ENCODE peak calls at places on chromosomes 16 and 17, in eight cellular contexts. One of them, this sample, is unnamed.

GRCh38 chr16:31699601-31700000 is 171.9 kb downstream of the AHSP start:
- DNase-seq in neural progenitor cell: no peak
- DNase-seq in neuronal stem cell: no peak
- DNase-seq in H9: no peak
- DNase-seq in astrocyte: no peak
- DNase-seq in K562: no peak
- DNase-seq in endothelial cell of umbilical vein: no peak
- DNase-seq in H1: no peak
- DNase-seq in this sample: no peak

GRCh38 chr16:24966031-24966430 is 49.1 kb downstream of the ARHGAP17 start:
- DNase-seq in neural progenitor cell: no peak
- DNase-seq in neuronal stem cell: no peak
- DNase-seq in H9: peak
- DNase-seq in astrocyte: no peak
- DNase-seq in K562: no peak
- DNase-seq in endothelial cell of umbilical vein: no peak
- DNase-seq in H1: no peak
- DNase-seq in this sample: no peak

GRCh38 chr17:2542456-2542855 is 30.8 kb upstream of the METTL16 start:
- DNase-seq in neural progenitor cell: no peak
- DNase-seq in neuronal stem cell: no peak
- DNase-seq in H9: no peak
- DNase-seq in astrocyte: no peak
- DNase-seq in K562: peak
- DNase-seq in endothelial cell of umbilical vein: no peak
- DNase-seq in H1: no peak
- DNase-seq in this sample: no peak

GRCh38 chr17:18105027-18105426 is 3.5 kb upstream of the MYO15A start:
- DNase-seq in neural progenitor cell: no peak
- DNase-seq in neuronal stem cell: no peak
- DNase-seq in H9: no peak
- DNase-seq in astrocyte: no peak
- DNase-seq in K562: no peak
- DNase-seq in endothelial cell of umbilical vein: no peak
- DNase-seq in H1: no peak
- DNase-seq in this sample: no peak

GRCh38 chr16:4979736-4980660 is 21.9 kb downstream of the SEC14L5 start:
- DNase-seq in neural progenitor cell: no peak
- DNase-seq in neuronal stem cell: no peak
- DNase-seq in H9: no peak
- DNase-seq in astrocyte: no peak
- DNase-seq in K562: peak
- DNase-seq in endothelial cell of umbilical vein: no peak
- DNase-seq in H1: no peak
- DNase-seq in this sample: no peak

GRCh38 chr17:7831233-7831632 is 2.8 kb upstream of the KDM6B start:
- DNase-seq in neural progenitor cell: no peak
- DNase-seq in neuronal stem cell: no peak
- DNase-seq in H9: no peak
- DNase-seq in astrocyte: no peak
- DNase-seq in K562: no peak
- DNase-seq in endothelial cell of umbilical vein: no peak
- DNase-seq in H1: no peak
- DNase-seq in this sample: no peak

GRCh38 chr17:33291248-33292183 is 1.6 kb downstream of the ASIC2 start:
- DNase-seq in neural progenitor cell: peak
- DNase-seq in neuronal stem cell: peak
- DNase-seq in H9: peak
- DNase-seq in astrocyte: peak
- DNase-seq in K562: peak
- DNase-seq in endothelial cell of umbilical vein: peak
- DNase-seq in H1: peak
- DNase-seq in this sample: peak

GRCh38 chr16:17368951-17369350 is 101.8 kb downstream of the XYLT1 start:
- DNase-seq in neural progenitor cell: no peak
- DNase-seq in neuronal stem cell: no peak
- DNase-seq in H9: no peak
- DNase-seq in astrocyte: no peak
- DNase-seq in K562: no peak
- DNase-seq in endothelial cell of umbilical vein: no peak
- DNase-seq in H1: no peak
- DNase-seq in this sample: no peak

GRCh38 chr16:2429771-2430663 is 770 bp downstream of the CCNF start:
- DNase-seq in neural progenitor cell: peak
- DNase-seq in neuronal stem cell: no peak
- DNase-seq in H9: no peak
- DNase-seq in astrocyte: no peak
- DNase-seq in K562: no peak
- DNase-seq in endothelial cell of umbilical vein: peak
- DNase-seq in H1: no peak
- DNase-seq in this sample: peak

GRCh38 chr16:2429037-2429770 is at the start of gene CCNF:
- DNase-seq in neural progenitor cell: peak
- DNase-seq in neuronal stem cell: peak
- DNase-seq in H9: peak
- DNase-seq in astrocyte: peak
- DNase-seq in K562: peak
- DNase-seq in endothelial cell of umbilical vein: peak
- DNase-seq in H1: peak
- DNase-seq in this sample: peak

GRCh38 chr16:2428051-2428786 is 1.0 kb upstream of the CCNF start:
- DNase-seq in neural progenitor cell: peak
- DNase-seq in neuronal stem cell: no peak
- DNase-seq in H9: peak
- DNase-seq in astrocyte: no peak
- DNase-seq in K562: peak
- DNase-seq in endothelial cell of umbilical vein: no peak
- DNase-seq in H1: peak
- DNase-seq in this sample: peak

GRCh38 chr16:2427526-2427925 is 1.7 kb upstream of the CCNF start:
- DNase-seq in neural progenitor cell: no peak
- DNase-seq in neuronal stem cell: no peak
- DNase-seq in H9: no peak
- DNase-seq in astrocyte: no peak
- DNase-seq in K562: no peak
- DNase-seq in endothelial cell of umbilical vein: no peak
- DNase-seq in H1: no peak
- DNase-seq in this sample: no peak

GRCh38 chr16:2428787-2429036 is 535 bp upstream of the CCNF start:
- DNase-seq in neural progenitor cell: no peak
- DNase-seq in neuronal stem cell: no peak
- DNase-seq in H9: no peak
- DNase-seq in astrocyte: no peak
- DNase-seq in K562: no peak
- DNase-seq in endothelial cell of umbilical vein: no peak
- DNase-seq in H1: no peak
- DNase-seq in this sample: no peak
- H2AFZ ChIP-seq in neural progenitor cell: peak
- H2AFZ ChIP-seq in neuronal stem cell: peak
- H2AFZ ChIP-seq in H9: no peak
- H2AFZ ChIP-seq in astrocyte: peak
- H2AFZ ChIP-seq in K562: peak
- H2AFZ ChIP-seq in endothelial cell of umbilical vein: peak
- H2AFZ ChIP-seq in H1: peak
- H2AFZ ChIP-seq in this sample: peak

GRCh38 chr17:83078378-83079339 is 750 bp upstream of the METRNL start:
- DNase-seq in neural progenitor cell: peak
- DNase-seq in neuronal stem cell: peak
- DNase-seq in H9: no peak
- DNase-seq in astrocyte: no peak
- DNase-seq in K562: peak
- DNase-seq in endothelial cell of umbilical vein: no peak
- DNase-seq in H1: no peak
- DNase-seq in this sample: no peak
- H2AFZ ChIP-seq in neural progenitor cell: peak
- H2AFZ ChIP-seq in neuronal stem cell: peak
- H2AFZ ChIP-seq in H9: no peak
- H2AFZ ChIP-seq in astrocyte: peak
- H2AFZ ChIP-seq in K562: peak
- H2AFZ ChIP-seq in endothelial cell of umbilical vein: peak
- H2AFZ ChIP-seq in H1: no peak
- H2AFZ ChIP-seq in this sample: no peak

GRCh38 chr16:67661101-67661661 is 421 bp downstream of the PARD6A start:
- DNase-seq in neural progenitor cell: peak
- DNase-seq in neuronal stem cell: peak
- DNase-seq in H9: peak
- DNase-seq in astrocyte: peak
- DNase-seq in K562: no peak
- DNase-seq in endothelial cell of umbilical vein: peak
- DNase-seq in H1: peak
- DNase-seq in this sample: peak
- H2AFZ ChIP-seq in neural progenitor cell: peak
- H2AFZ ChIP-seq in neuronal stem cell: peak
- H2AFZ ChIP-seq in H9: no peak
- H2AFZ ChIP-seq in astrocyte: peak
- H2AFZ ChIP-seq in K562: peak
- H2AFZ ChIP-seq in endothelial cell of umbilical vein: peak
- H2AFZ ChIP-seq in H1: peak
- H2AFZ ChIP-seq in this sample: peak

DNA sequence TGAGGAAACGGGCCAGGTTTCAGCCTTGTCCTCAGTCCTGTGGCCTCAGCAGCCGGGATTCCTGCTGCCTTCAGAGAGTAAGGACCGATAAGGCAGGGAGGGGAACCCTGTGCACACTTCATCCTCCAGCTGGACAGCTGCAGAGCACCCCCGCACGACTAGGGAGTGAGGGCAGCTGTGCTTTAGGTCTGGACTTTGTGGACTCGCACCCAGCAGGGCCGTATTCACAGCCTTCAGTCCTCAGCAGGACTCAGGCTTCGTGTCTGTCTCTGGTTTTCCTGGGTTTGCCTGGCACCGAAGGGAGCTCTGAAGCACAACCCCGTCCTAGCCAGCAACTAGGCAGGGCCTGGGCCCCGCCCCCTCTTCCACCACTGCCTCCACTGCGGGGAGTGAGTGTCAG is 45.8 kb upstream of the CACNG5 start:
- DNase-seq in neural progenitor cell: no peak
- DNase-seq in neuronal stem cell: no peak
- DNase-seq in H9: no peak
- DNase-seq in astrocyte: no peak
- DNase-seq in K562: no peak
- DNase-seq in endothelial cell of umbilical vein: no peak
- DNase-seq in H1: no peak
- DNase-seq in this sample: no peak
- H2AFZ ChIP-seq in neural progenitor cell: peak
- H2AFZ ChIP-seq in neuronal stem cell: no peak
- H2AFZ ChIP-seq in H9: no peak
- H2AFZ ChIP-seq in astrocyte: no peak
- H2AFZ ChIP-seq in K562: no peak
- H2AFZ ChIP-seq in endothelial cell of umbilical vein: no peak
- H2AFZ ChIP-seq in H1: no peak
- H2AFZ ChIP-seq in this sample: no peak

GRCh38 chr17:27376637-27377547 is 79.4 kb upstream of the KSR1 start:
- DNase-seq in neural progenitor cell: no peak
- DNase-seq in neuronal stem cell: no peak
- DNase-seq in H9: no peak
- DNase-seq in astrocyte: peak
- DNase-seq in K562: no peak
- DNase-seq in endothelial cell of umbilical vein: peak
- DNase-seq in H1: no peak
- DNase-seq in this sample: no peak
- H2AFZ ChIP-seq in neural progenitor cell: no peak
- H2AFZ ChIP-seq in neuronal stem cell: no peak
- H2AFZ ChIP-seq in H9: no peak
- H2AFZ ChIP-seq in astrocyte: peak
- H2AFZ ChIP-seq in K562: no peak
- H2AFZ ChIP-seq in endothelial cell of umbilical vein: no peak
- H2AFZ ChIP-seq in H1: no peak
- H2AFZ ChIP-seq in this sample: no peak